ENCODE peak calls at places on chromosomes 12 and 14, in seven cellular contexts. D, L, V, U, N, T and I are unnamed samples.

GRCh38 chr12:21451529-21451928 is 14.1 kb downstream of the PYROXD1 start:
- DNase-seq in T (no peak), U (no peak), N (no peak), L (peak), D (no peak), V (no peak), I (no peak)

GRCh38 chr12:4564819-4565218 is 2.8 kb downstream of the DYRK4 start:
- DNase-seq in D (no peak), V (no peak), U (no peak), T (no peak), L (no peak), N (no peak), I (no peak)

GRCh38 chr14:74018029-74018703 is 922 bp downstream of the ENTPD5 start:
- DNase-seq in D (no peak), N (no peak), V (no peak), T (peak), L (peak), U (no peak), I (no peak)

GRCh38 chr12:104201238-104202001 is 14.2 kb upstream of the TXNRD1 start:
- DNase-seq in L (peak), N (no peak), D (peak), U (peak), T (peak), V (peak), I (peak)

GRCh38 chr12:29405561-29405960 is 24.6 kb upstream of the ERGIC2 start:
- DNase-seq in L (no peak), V (no peak), T (no peak), U (no peak), D (no peak), N (no peak), I (no peak)

GRCh38 chr14:48937796-48938195 is 648.4 kb downstream of the RPS29 start:
- DNase-seq in U (no peak), D (no peak), L (no peak), N (no peak), V (no peak), T (no peak), I (no peak)

GRCh38 chr14:51394804-51395203 is 154.8 kb downstream of the TMX1 start:
- DNase-seq in D (peak), U (no peak), T (peak), L (no peak), V (no peak), N (no peak), I (no peak)

GRCh38 chr14:74574706-74575105 is 37.3 kb downstream of the LTBP2 start:
- DNase-seq in U (no peak), D (no peak), N (no peak), V (no peak), T (peak), L (no peak), I (no peak)

GRCh38 chr12:114668151-114668891 is 15.7 kb downstream of the TBX3 start:
- DNase-seq in V (peak), N (peak), D (peak), T (peak), L (peak), U (no peak), I (peak)

GRCh38 chr12:6074394-6074793 is 50.1 kb downstream of the VWF start:
- DNase-seq in U (no peak), N (peak), D (no peak), T (no peak), L (peak), V (no peak), I (no peak)

GRCh38 chr12:119713551-119714031 is 45.7 kb downstream of the PRKAB1 start:
- DNase-seq in N (no peak), U (no peak), D (no peak), V (no peak), T (no peak), L (no peak), I (no peak)

GRCh38 chr14:104116544-104117340 is 21.6 kb upstream of the KIF26A start:
- DNase-seq in L (no peak), T (peak), D (peak), V (peak), U (no peak), N (peak), I (no peak)

GRCh38 chr14:21915814-21916213 is 242.2 kb upstream of the OR4E1 start:
- DNase-seq in N (no peak), L (peak), T (peak), D (peak), V (no peak), U (no peak), I (no peak)

GRCh38 chr14:64563696-64564095 is 13.9 kb downstream of the PPP1R36 start:
- DNase-seq in D (no peak), V (no peak), U (no peak), T (no peak), L (no peak), N (no peak), I (no peak)

GRCh38 chr12:126772171-126772864 is 1494.7 kb upstream of the TMEM132C start:
- DNase-seq in U (no peak), N (no peak), T (peak), L (peak), D (no peak), V (peak), I (no peak)

GRCh38 chr12:130581782-130582181 is 134.3 kb downstream of the RIMBP2 start:
- DNase-seq in D (no peak), V (no peak), T (no peak), U (no peak), N (no peak), L (no peak), I (no peak)

GRCh38 chr14:65449647-65450046 is 37.1 kb downstream of the FUT8 start:
- DNase-seq in V (no peak), N (no peak), L (no peak), T (no peak), D (no peak), U (no peak), I (no peak)

GRCh38 chr12:63419119-63419518 is 249.2 kb downstream of the DPY19L2 start:
- DNase-seq in T (peak), L (no peak), V (peak), N (no peak), D (no peak), U (no peak), I (no peak)

GRCh38 chr12:19757317-19757877 is 318.1 kb downstream of the AEBP2 start:
- DNase-seq in L (peak), T (peak), D (no peak), U (no peak), N (no peak), V (no peak), I (no peak)

GRCh38 chr12:81295286-81295685 is 217.4 kb downstream of the ACSS3 start:
- DNase-seq in D (no peak), N (no peak), L (no peak), T (no peak), U (no peak), V (no peak), I (no peak)

GRCh38 chr14:75335588-75335987 is 57.0 kb downstream of the FOS start:
- DNase-seq in T (no peak), V (no peak), L (no peak), U (no peak), D (no peak), N (no peak), I (no peak)

GRCh38 chr14:80215756-80216581 is 4.7 kb upstream of the DIO2 start:
- DNase-seq in V (peak), L (peak), N (peak), T (no peak), U (no peak), D (no peak), I (no peak)

GRCh38 chr14:57865450-57866198 is at the start of gene SLC35F4:
- DNase-seq in U (no peak), L (peak), N (no peak), V (no peak), T (peak), D (no peak), I (peak)

GRCh38 chr12:89880695-89881350 is 172.2 kb upstream of the ATP2B1 start:
- DNase-seq in T (no peak), V (peak), N (no peak), L (no peak), D (no peak), U (peak), I (no peak)

GRCh38 chr14:58749066-58749669 is 111.4 kb downstream of the DACT1 start:
- DNase-seq in D (peak), L (peak), U (no peak), N (no peak), V (peak), T (peak), I (no peak)

GRCh38 chr12:119727600-119728436 is 59.9 kb downstream of the PRKAB1 start:
- DNase-seq in L (no peak), T (no peak), D (no peak), U (no peak), V (no peak), N (no peak), I (no peak)

GRCh38 chr12:39235990-39236767 is 206.7 kb downstream of the KIF21A start:
- DNase-seq in L (peak), V (no peak), U (no peak), D (no peak), T (peak), N (no peak), I (no peak)

GRCh38 chr12:3371018-3371417 is 120.0 kb upstream of the PRMT8 start:
- DNase-seq in T (no peak), U (no peak), V (no peak), N (no peak), L (no peak), D (no peak), I (no peak)

GRCh38 chr12:10073266-10073665 is 25.5 kb downstream of the CLEC1A start:
- DNase-seq in D (no peak), N (no peak), U (no peak), T (peak), L (no peak), V (no peak), I (no peak)

GRCh38 chr12:4441355-4442330 is 4.0 kb downstream of the FGF6 start:
- DNase-seq in D (no peak), N (no peak), U (no peak), V (no peak), T (no peak), L (peak), I (peak)

GRCh38 chr12:47770086-47770726 is 2.8 kb upstream of the SLC48A1 start:
- DNase-seq in D (no peak), T (no peak), V (no peak), L (peak), N (no peak), U (no peak), I (no peak)

GRCh38 chr12:69097619-69098368 is 141.6 kb upstream of the CPSF6 start:
- DNase-seq in N (no peak), V (no peak), T (peak), U (no peak), L (peak), D (no peak), I (no peak)

GRCh38 chr14:55533960-55534359 is 46.0 kb upstream of the KTN1 start:
- DNase-seq in T (peak), D (peak), L (no peak), N (no peak), U (no peak), V (no peak), I (no peak)

DNA sequence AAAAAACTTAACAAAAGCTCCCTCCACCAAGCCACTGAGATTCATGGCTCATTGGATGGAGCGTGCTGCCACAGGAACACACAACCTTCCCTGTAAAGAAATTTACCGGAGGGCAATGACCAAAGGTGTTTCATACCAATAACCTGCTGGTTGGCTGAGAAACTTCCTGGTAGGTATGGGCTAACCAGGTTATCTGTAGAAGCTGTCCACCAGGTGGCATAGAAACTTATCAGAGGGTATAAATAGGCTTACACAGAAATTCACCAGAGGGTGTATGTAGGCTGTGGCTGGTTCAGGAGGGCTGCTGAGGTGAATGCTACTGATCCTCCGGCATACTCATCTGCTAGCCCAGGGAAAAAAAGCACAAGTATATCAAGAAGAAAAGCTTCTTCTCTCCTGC is 27.1 kb upstream of the MTERF2 start:
- DNase-seq in V (peak), N (no peak), U (no peak), D (no peak), L (no peak), T (peak), I (no peak)
- TF ChIP-seq CTCF in V (peak), N (peak), U (no peak), D (no peak), L (no peak), T (peak), I (peak)

GRCh38 chr14:90275455-90275814 is 19.1 kb downstream of the PSMC1 start:
- DNase-seq in V (no peak), L (peak), N (no peak), T (no peak), U (no peak), D (no peak), I (no peak)

GRCh38 chr14:90272523-90272922 is 16.2 kb downstream of the PSMC1 start:
- DNase-seq in T (no peak), U (no peak), L (no peak), D (no peak), N (no peak), V (no peak), I (no peak)

GRCh38 chr14:90273532-90273931 is 17.2 kb downstream of the PSMC1 start:
- DNase-seq in U (no peak), D (no peak), V (no peak), N (no peak), L (no peak), T (no peak), I (no peak)

GRCh38 chr14:90274808-90275454 is 18.6 kb downstream of the PSMC1 start:
- DNase-seq in N (no peak), D (no peak), U (no peak), L (peak), V (no peak), T (peak), I (no peak)

DNA sequence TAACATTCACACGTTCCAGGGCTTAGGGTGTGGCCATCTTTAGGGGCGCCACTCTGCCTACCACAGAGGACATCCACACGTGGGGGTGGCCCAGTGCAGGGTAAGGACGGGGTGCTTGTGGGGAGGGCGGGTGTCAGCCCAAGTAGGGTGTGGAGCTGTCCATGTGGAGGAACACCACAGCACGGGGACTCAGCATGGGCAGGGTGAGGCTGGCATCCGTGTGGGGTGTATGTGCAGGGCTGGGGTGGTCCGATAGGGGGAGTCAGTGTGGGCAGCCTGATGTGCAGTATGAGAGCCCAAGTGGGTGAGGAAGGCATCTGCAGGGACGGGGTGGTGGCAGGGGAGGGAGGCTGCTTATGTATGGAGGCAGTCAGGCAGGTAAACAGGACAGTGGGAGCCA is 17.7 kb downstream of the PSMC1 start:
- DNase-seq in N (no peak), V (no peak), U (no peak), L (no peak), T (no peak), D (no peak), I (no peak)
- TF ChIP-seq CTCF in N (no peak), V (no peak), U (no peak), L (peak), T (peak), D (no peak), I (no peak)

GRCh38 chr12:106455100-106455499 is 97.6 kb downstream of the POLR3B start:
- DNase-seq in N (no peak), V (no peak), U (no peak), L (no peak), D (no peak), T (no peak), I (no peak)

GRCh38 chr12:106446429-106447092 is 89.0 kb downstream of the POLR3B start:
- DNase-seq in T (no peak), L (no peak), V (no peak), U (no peak), D (no peak), N (no peak), I (no peak)

DNA sequence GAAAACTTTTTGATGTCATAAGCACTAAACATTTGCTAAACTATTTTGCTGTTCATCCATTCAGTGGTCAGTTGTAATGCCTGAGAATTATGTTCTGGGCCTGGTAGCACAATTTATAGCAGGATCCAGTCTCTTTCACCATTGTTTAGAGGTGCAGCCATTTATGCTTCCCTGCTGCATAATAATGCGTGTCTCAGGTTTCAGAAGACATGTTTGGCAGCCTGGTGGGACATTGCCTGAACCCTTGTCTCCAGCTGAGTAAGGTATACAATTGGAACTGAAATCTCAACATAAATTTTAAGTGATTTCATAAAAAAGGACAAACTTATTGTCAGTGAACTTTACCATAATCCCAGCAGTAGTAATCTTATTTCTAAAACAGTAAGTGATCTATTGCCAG is 94.8 kb downstream of the POLR3B start:
- DNase-seq in T (no peak), D (no peak), N (no peak), V (no peak), L (no peak), U (no peak), I (no peak)
- TF ChIP-seq CTCF in T (no peak), D (no peak), N (no peak), V (no peak), L (no peak), U (no peak), I (no peak)

GRCh38 chr12:54037360-54038259 is 4.8 kb downstream of the HOXC5 start:
- DNase-seq in U (no peak), V (no peak), L (no peak), D (no peak), T (no peak), N (no peak), I (no peak)

GRCh38 chr12:54034784-54035310 is 2.0 kb downstream of the HOXC5 start:
- DNase-seq in L (no peak), U (no peak), T (no peak), D (no peak), V (no peak), N (no peak), I (no peak)

GRCh38 chr12:54038260-54038759 is 5.5 kb downstream of the HOXC5 start:
- DNase-seq in U (no peak), D (no peak), T (no peak), N (no peak), V (no peak), L (no peak), I (no peak)

GRCh38 chr12:54035561-54036377 is 2.9 kb downstream of the HOXC5 start:
- DNase-seq in U (no peak), T (no peak), V (no peak), N (no peak), D (no peak), L (no peak), I (no peak)

GRCh38 chr12:54036620-54037359 is 3.9 kb downstream of the HOXC5 start:
- DNase-seq in T (peak), L (no peak), V (no peak), D (no peak), U (no peak), N (no peak), I (no peak)
- TF ChIP-seq CTCF in T (peak), L (no peak), V (no peak), D (no peak), U (no peak), N (no peak), I (no peak)

GRCh38 chr12:96658075-96658474 is 168.7 kb downstream of the CFAP54 start:
- DNase-seq in N (no peak), U (no peak), V (no peak), T (no peak), D (no peak), L (no peak), I (no peak)

GRCh38 chr12:96648941-96649340 is 159.6 kb downstream of the CFAP54 start:
- DNase-seq in N (no peak), T (no peak), U (no peak), D (no peak), L (no peak), V (no peak), I (no peak)

GRCh38 chr12:96652870-96653269 is 163.5 kb downstream of the CFAP54 start:
- DNase-seq in V (no peak), N (no peak), U (no peak), L (no peak), T (no peak), D (no peak), I (no peak)
- TF ChIP-seq CTCF in V (no peak), N (no peak), U (no peak), L (no peak), T (no peak), D (no peak), I (no peak)

GRCh38 chr14:60300019-60300418 is 51.0 kb downstream of the PPM1A start:
- DNase-seq in N (no peak), T (no peak), L (no peak), D (no peak), V (no peak), U (no peak), I (no peak)
- TF ChIP-seq CTCF in N (no peak), T (no peak), L (no peak), D (no peak), V (no peak), U (no peak), I (no peak)

GRCh38 chr12:85157023-85157626 is 121.0 kb downstream of the LRRIQ1 start:
- DNase-seq in D (no peak), L (peak), V (no peak), U (no peak), N (no peak), T (no peak), I (no peak)

GRCh38 chr12:85156569-85156968 is 120.4 kb downstream of the LRRIQ1 start:
- DNase-seq in L (peak), V (no peak), U (no peak), T (no peak), D (no peak), N (no peak), I (no peak)

GRCh38 chr12:85155791-85156190 is 119.6 kb downstream of the LRRIQ1 start:
- DNase-seq in T (no peak), N (no peak), D (no peak), L (peak), V (no peak), U (no peak), I (no peak)
- TF ChIP-seq CTCF in T (no peak), N (no peak), D (no peak), L (peak), V (no peak), U (no peak), I (peak)

DNA sequence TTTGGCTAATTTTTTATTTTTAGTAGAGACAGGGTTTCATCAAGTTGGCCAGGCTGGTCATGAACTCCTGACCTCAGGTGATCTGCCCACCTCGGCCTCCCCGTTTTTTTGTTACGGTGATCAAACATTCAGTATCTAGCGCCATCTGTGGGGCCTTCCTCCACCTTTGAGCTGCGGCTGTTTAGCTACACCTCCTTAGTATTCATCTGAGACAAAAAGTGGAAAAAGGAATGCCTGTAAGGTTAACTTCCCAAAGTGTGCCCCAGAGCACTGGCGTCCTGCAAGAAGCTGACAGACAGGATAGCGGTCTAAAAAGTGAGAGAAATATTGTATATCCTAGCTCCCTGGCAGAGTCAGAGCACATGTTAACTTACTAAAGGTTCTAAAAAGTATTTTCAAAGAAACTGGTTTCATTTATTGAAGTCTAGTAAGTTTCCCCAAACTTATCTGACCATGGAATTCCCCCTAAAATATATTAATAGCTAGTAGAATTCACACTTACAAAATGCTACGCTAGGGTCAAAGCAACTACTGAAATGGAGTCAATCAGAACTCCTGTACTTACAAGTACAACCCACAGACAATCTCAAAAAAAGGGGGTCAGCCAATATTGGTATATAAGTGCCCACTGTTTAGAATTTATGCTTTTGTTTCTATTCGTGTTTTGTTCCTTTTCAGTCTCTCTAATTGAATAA is 59.1 kb downstream of the DUSP16 start:
- DNase-seq in U (no peak), D (no peak), N (no peak), V (no peak), L (no peak), T (no peak), I (no peak)
- TF ChIP-seq CTCF in U (no peak), D (no peak), N (no peak), V (no peak), L (peak), T (no peak), I (no peak)

GRCh38 chr12:54021432-54022013 is 6.7 kb upstream of the HOXC6 start:
- DNase-seq in U (no peak), D (no peak), L (no peak), V (no peak), N (no peak), T (peak), I (no peak)
- TF ChIP-seq CTCF in U (no peak), D (no peak), L (no peak), V (no peak), N (no peak), T (peak), I (peak)

GRCh38 chr12:92608418-92609091 is 94.2 kb upstream of the PLEKHG7 start:
- DNase-seq in L (peak), T (peak), V (no peak), N (no peak), D (no peak), U (no peak), I (no peak)
- TF ChIP-seq CTCF in L (peak), T (peak), V (peak), N (peak), D (no peak), U (no peak), I (peak)